ENCODE peak calls at places on chromosomes 5 and 9, in five cellular contexts. G is CD8-positive, alpha-beta T cell; T is mucosa of descending colon; H is uterus; Z is SJSA1. A is an unnamed sample.
A peak's percentile ranks its signal among the peaks of the same experiment; 100 is the strongest.

GRCh38 chr5:10307206-10308148 is at the start of gene CMBL:
- DNase-seq in G (no peak), T (peak; percentile 85), H (peak; percentile 35), Z (peak; percentile 35), A (peak; percentile 81)

GRCh38 chr5:148372331-148372730 is 11.4 kb upstream of the FBXO38 start:
- DNase-seq in G (no peak), T (no peak), H (no peak), Z (no peak), A (no peak)

GRCh38 chr5:61635271-61635670 is 303.2 kb downstream of the ZSWIM6 start:
- DNase-seq in G (no peak), T (no peak), H (no peak), Z (no peak), A (no peak)

GRCh38 chr9:137169764-137170460 is at the start of gene LRRC26:
- DNase-seq in G (no peak), T (peak; percentile 73), H (no peak), Z (no peak), A (no peak)

GRCh38 chr5:74035521-74035937 is 409.5 kb downstream of the ARHGEF28 start:
- DNase-seq in G (no peak), T (no peak), H (peak; percentile 28), Z (peak; percentile 51), A (peak; percentile 54)

GRCh38 chr5:652773-653350 is 40.3 kb downstream of the TPPP start:
- DNase-seq in G (no peak), T (no peak), H (no peak), Z (no peak), A (no peak)

GRCh38 chr5:179700401-179700918 is 1.7 kb downstream of the CANX start:
- DNase-seq in G (no peak), T (no peak), H (no peak), Z (no peak), A (peak; percentile 25)

GRCh38 chr9:133727876-133728441 is 10.2 kb downstream of the SARDH start:
- DNase-seq in G (no peak), T (peak; percentile 17), H (no peak), Z (no peak), A (no peak)

GRCh38 chr5:138641547-138642298 is 66.5 kb upstream of the HSPA9 start:
- DNase-seq in G (peak; percentile 49), T (peak; percentile 75), H (peak; percentile 30), Z (peak; percentile 76), A (peak; percentile 83)

GRCh38 chr5:34930527-34930844 is 1.1 kb downstream of the DNAJC21 start:
- DNase-seq in G (no peak), T (no peak), H (no peak), Z (no peak), A (peak; percentile 65)

GRCh38 chr9:115442054-115442453 is 324.1 kb upstream of the TNC start:
- DNase-seq in G (no peak), T (no peak), H (no peak), Z (peak; percentile 27), A (peak; percentile 56)

GRCh38 chr5:128791312-128791711 is 174.0 kb upstream of the SLC27A6 start:
- DNase-seq in G (no peak), T (no peak), H (no peak), Z (peak; percentile 36), A (no peak)

GRCh38 chr9:34716711-34717110 is 6.8 kb upstream of the CCL21 start:
- DNase-seq in G (no peak), T (no peak), H (no peak), Z (no peak), A (no peak)

GRCh38 chr5:115634343-115635132 is 8.7 kb upstream of the TMED7 start:
- DNase-seq in G (peak; percentile 73), T (peak; percentile 91), H (peak; percentile 84), Z (peak; percentile 83), A (peak; percentile 95)

GRCh38 chr9:93053781-93054331 is 4.6 kb upstream of the SUSD3 start:
- DNase-seq in G (no peak), T (no peak), H (no peak), Z (no peak), A (no peak)

GRCh38 chr5:11888221-11888620 is 16.0 kb downstream of the CTNND2 start:
- DNase-seq in G (no peak), T (no peak), H (no peak), Z (no peak), A (no peak)

GRCh38 chr9:70170151-70170795 is 88.5 kb upstream of the SMC5 start:
- DNase-seq in G (no peak), T (no peak), H (no peak), Z (no peak), A (no peak)

GRCh38 chr9:128163523-128164331 is 3.7 kb downstream of the BBLN start:
- DNase-seq in G (no peak), T (peak; percentile 23), H (no peak), Z (no peak), A (no peak)

GRCh38 chr9:134320916-134321570 is 5.2 kb upstream of the RXRA start:
- DNase-seq in G (no peak), T (peak; percentile 34), H (no peak), Z (no peak), A (no peak)

GRCh38 chr5:171418316-171418981 is 998 bp upstream of the FGF18 start:
- DNase-seq in G (no peak), T (peak; percentile 85), H (peak; percentile 75), Z (peak; percentile 89), A (peak; percentile 94)

GRCh38 chr9:131407717-131408195 is 13.9 kb downstream of the PRRC2B start:
- DNase-seq in G (peak; percentile 28), T (no peak), H (peak; percentile 48), Z (no peak), A (peak; percentile 31)
- H3K4me3 ChIP-seq in G (peak overlapping the region; percentile 47), T (no peak overlapping the region), H (no peak overlapping the region), Z (no peak overlapping the region), A (peak overlapping the region; percentile 46)

GRCh38 chr5:143767162-143767561 is 44.8 kb upstream of the HMHB1 start:
- DNase-seq in G (no peak), T (no peak), H (no peak), Z (no peak), A (no peak)
- H3K36me3 ChIP-seq in G (no peaks in the 10 kb centered on the region), T (no peaks in the 10 kb centered on the region), H (no peaks in the 10 kb centered on the region), Z (no peaks in the 10 kb centered on the region), A (no peaks in the 10 kb centered on the region)

DNA sequence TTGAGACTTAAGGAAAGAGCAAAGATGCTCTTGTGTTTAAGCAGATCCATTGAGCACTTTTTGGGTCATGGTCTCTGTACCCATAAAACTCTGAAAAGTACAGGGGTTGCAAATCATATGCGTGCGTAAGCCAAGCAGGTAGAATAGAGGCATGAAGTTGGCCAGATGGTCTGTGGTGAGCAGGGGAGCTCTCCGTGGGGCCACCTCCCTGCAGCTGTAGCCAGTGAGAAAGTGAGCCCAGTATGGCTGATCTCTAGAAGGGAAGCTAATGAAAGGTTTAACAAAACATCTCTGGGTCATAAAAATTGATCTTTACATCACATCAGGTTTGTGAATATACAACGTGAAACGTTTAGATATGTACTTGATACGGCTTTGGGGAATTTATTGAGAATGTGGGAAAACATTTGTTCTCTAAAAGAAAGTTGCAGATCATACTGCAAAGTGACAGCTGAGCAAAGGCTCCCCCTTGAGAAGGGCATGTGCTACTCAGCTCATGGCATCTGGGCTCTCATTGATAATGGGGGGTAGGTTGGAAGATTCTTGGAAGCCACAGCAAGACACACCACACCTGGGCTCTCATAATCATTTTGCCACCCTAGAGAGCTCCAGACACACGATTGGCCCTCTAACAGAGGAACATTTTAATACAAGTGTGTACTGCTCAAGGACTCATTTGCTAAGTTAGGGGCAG is 30.6 kb downstream of the SH3GL2 start:
- DNase-seq in G (no peak), T (no peak), H (no peak), Z (no peak), A (no peak)
- H3K4me1 ChIP-seq in G (no peaks in the 10 kb centered on the region), T (no peaks in the 10 kb centered on the region), H (no peaks in the 10 kb centered on the region), Z (peaks cover 14% of the 10 kb centered on the region), A (peaks cover 7% of the 10 kb centered on the region)

GRCh38 chr5:2756764-2757163 is 5.3 kb upstream of the IRX2 start:
- DNase-seq in G (no peak), T (no peak), H (no peak), Z (no peak), A (no peak)

GRCh38 chr5:2754621-2755370 is 3.3 kb upstream of the IRX2 start:
- DNase-seq in G (no peak), T (no peak), H (no peak), Z (no peak), A (no peak)

GRCh38 chr5:2756211-2756746 is 4.8 kb upstream of the IRX2 start:
- DNase-seq in G (no peak), T (no peak), H (no peak), Z (peak; percentile 39), A (no peak)

GRCh38 chr5:2755371-2755715 is 3.9 kb upstream of the IRX2 start:
- DNase-seq in G (no peak), T (no peak), H (no peak), Z (no peak), A (no peak)

DNA sequence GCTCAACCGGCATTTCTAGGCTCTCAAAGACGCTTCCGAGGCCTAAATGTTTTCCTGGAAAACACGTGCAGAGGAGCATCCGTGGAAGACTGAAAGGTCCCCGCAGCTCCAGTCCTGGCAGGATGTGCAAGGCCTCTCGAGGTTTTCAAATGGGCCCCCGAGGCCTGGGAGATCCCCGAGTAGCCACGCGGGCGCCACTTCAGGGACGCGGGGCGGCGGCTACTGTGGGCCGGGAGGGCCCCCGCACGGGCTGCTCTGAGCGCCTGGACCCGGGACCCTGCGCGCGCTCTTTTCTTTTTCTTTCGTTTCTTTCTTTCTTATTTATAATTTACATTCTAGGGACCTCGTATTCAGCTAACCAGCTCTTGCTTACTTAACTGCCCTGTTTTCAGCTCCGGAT is 4.3 kb upstream of the IRX2 start:
- DNase-seq in G (no peak), T (no peak), H (no peak), Z (no peak), A (no peak)
- H3K4me3 ChIP-seq in G (no peak overlapping the region), T (no peak overlapping the region), H (no peak overlapping the region), Z (peak overlapping the region; percentile 31), A (peak overlapping the region; percentile 85)

GRCh38 chr9:95043826-95044225 is 273.7 kb downstream of the FANCC start:
- DNase-seq in G (no peak), T (no peak), H (no peak), Z (no peak), A (no peak)

GRCh38 chr9:95036676-95037075 is 280.8 kb downstream of the FANCC start:
- DNase-seq in G (no peak), T (no peak), H (no peak), Z (peak; percentile 62), A (no peak)

GRCh38 chr9:95037789-95038521 is 279.6 kb downstream of the FANCC start:
- DNase-seq in G (no peak), T (no peak), H (no peak), Z (no peak), A (no peak)

GRCh38 chr9:95038666-95039065 is 278.8 kb downstream of the FANCC start:
- DNase-seq in G (no peak), T (no peak), H (no peak), Z (no peak), A (no peak)

GRCh38 chr9:95040106-95040505 is 277.4 kb downstream of the FANCC start:
- DNase-seq in G (no peak), T (no peak), H (no peak), Z (no peak), A (no peak)
- H3K36me3 ChIP-seq in G (no peaks in the 10 kb centered on the region), T (no peaks in the 10 kb centered on the region), H (no peaks in the 10 kb centered on the region), Z (peaks cover 43% of the 10 kb centered on the region), A (peaks cover 15% of the 10 kb centered on the region)